ENCODE peak calls at places on chromosomes 3 and 15, in eight cellular contexts. I is ovary, P is fibroblast of the aortic adventitia, G is left lung, J is heart right ventricle, B is adrenal gland, Z is AG04450, N is mucosa of descending colon. F is an unnamed sample.

GRCh38 chr3:9779721-9780450 is 10.1 kb upstream of the CAMK1 start:
- DNase-seq in I (no peak), P (no peak), G (no peak), J (no peak), B (no peak), Z (no peak), N (no peak), F (no peak)

GRCh38 chr3:44252332-44252731 is 10.6 kb downstream of the TOPAZ1 start:
- DNase-seq in I (no peak), P (no peak), G (no peak), J (no peak), B (no peak), Z (no peak), N (no peak), F (no peak)

GRCh38 chr3:42264399-42265058 is 1.5 kb downstream of the CCK start:
- DNase-seq in I (no peak), P (peak; percentile 40), G (peak; percentile 83), J (no peak), B (peak; percentile 56), Z (no peak), N (peak; percentile 36), F (no peak)

GRCh38 chr3:132457301-132457700 is 40.0 kb downstream of the DNAJC13 start:
- DNase-seq in I (no peak), P (no peak), G (no peak), J (no peak), B (no peak), Z (no peak), N (no peak), F (no peak)

GRCh38 chr15:40582726-40583246 is 11.3 kb upstream of the KNL1 start:
- DNase-seq in I (no peak), P (peak; percentile 61), G (no peak), J (no peak), B (peak; percentile 78), Z (no peak), N (no peak), F (no peak)

GRCh38 chr15:41870689-41871081 is 23.2 kb downstream of the SPTBN5 start:
- DNase-seq in I (no peak), P (peak; percentile 34), G (no peak), J (no peak), B (peak; percentile 88), Z (peak; percentile 57), N (no peak), F (no peak)

GRCh38 chr15:62877276-62877857 is 165.2 kb upstream of the TPM1 start:
- DNase-seq in I (no peak), P (no peak), G (no peak), J (no peak), B (no peak), Z (no peak), N (no peak), F (no peak)

GRCh38 chr15:64749167-64749566 is 26.2 kb downstream of the RBPMS2 start:
- DNase-seq in I (no peak), P (peak; percentile 22), G (no peak), J (no peak), B (peak; percentile 88), Z (peak; percentile 44), N (no peak), F (no peak)

GRCh38 chr3:47541583-47542108 is 28.1 kb upstream of the ELP6 start:
- DNase-seq in I (no peak), P (no peak), G (no peak), J (no peak), B (no peak), Z (no peak), N (no peak), F (no peak)

GRCh38 chr3:71087109-71088018 is 496.2 kb downstream of the FOXP1 start:
- DNase-seq in I (no peak), P (no peak), G (no peak), J (no peak), B (no peak), Z (no peak), N (no peak), F (no peak)

GRCh38 chr15:77734306-77734705 is 101.6 kb upstream of the LINGO1 start:
- DNase-seq in I (no peak), P (no peak), G (no peak), J (no peak), B (no peak), Z (no peak), N (no peak), F (no peak)

GRCh38 chr15:50227076-50227475 is 38.5 kb downstream of the HDC start:
- DNase-seq in I (no peak), P (peak; percentile 58), G (no peak), J (no peak), B (no peak), Z (peak; percentile 34), N (no peak), F (no peak)

GRCh38 chr3:152185941-152186630 is 82.6 kb upstream of the MBNL1 start:
- DNase-seq in I (no peak), P (peak; percentile 45), G (no peak), J (no peak), B (no peak), Z (no peak), N (no peak), F (no peak)

GRCh38 chr15:35827949-35828348 is 282.0 kb upstream of the DPH6 start:
- DNase-seq in I (no peak), P (no peak), G (no peak), J (no peak), B (no peak), Z (no peak), N (no peak), F (no peak)

GRCh38 chr3:139455855-139456254 is 20.5 kb downstream of the RBP2 start:
- DNase-seq in I (no peak), P (no peak), G (no peak), J (no peak), B (no peak), Z (no peak), N (no peak), F (no peak)

GRCh38 chr15:88835119-88835518 is 31.9 kb downstream of the ACAN start:
- DNase-seq in I (no peak), P (peak; percentile 43), G (no peak), J (no peak), B (no peak), Z (no peak), N (no peak), F (no peak)

GRCh38 chr3:156675744-156676466 is 1.5 kb downstream of the TIPARP start:
- DNase-seq in I (peak; percentile 17), P (peak; percentile 95), G (peak; percentile 69), J (peak; percentile 29), B (peak; percentile 74), Z (peak; percentile 55), N (peak; percentile 61), F (peak; percentile 87)

GRCh38 chr15:63338170-63338569 is 43.5 kb downstream of the CA12 start:
- DNase-seq in I (no peak), P (peak; percentile 66), G (no peak), J (no peak), B (no peak), Z (no peak), N (no peak), F (no peak)

GRCh38 chr3:124829175-124829818 is 57.9 kb downstream of the ITGB5 start:
- DNase-seq in I (no peak), P (peak; percentile 66), G (no peak), J (peak; percentile 58), B (no peak), Z (no peak), N (no peak), F (no peak)

GRCh38 chr3:39099242-39099641 is 8.2 kb downstream of the GORASP1 start:
- DNase-seq in I (no peak), P (no peak), G (no peak), J (no peak), B (peak; percentile 18), Z (no peak), N (no peak), F (no peak)

GRCh38 chr3:44983413-44984040 is 7.5 kb downstream of the EXOSC7 start:
- DNase-seq in I (no peak), P (no peak), G (no peak), J (no peak), B (peak; percentile 53), Z (no peak), N (no peak), F (no peak)

GRCh38 chr15:25597576-25597975 is 158.8 kb upstream of the UBE3A start:
- DNase-seq in I (no peak), P (no peak), G (no peak), J (no peak), B (peak; percentile 64), Z (no peak), N (no peak), F (no peak)
- H3K4me3 ChIP-seq in I (no peak overlapping the region), P (no peak overlapping the region), G (no peak overlapping the region), J (peak overlapping the region; percentile 11), B (no peak overlapping the region), Z (no peak overlapping the region), N (no peak overlapping the region), F (no peak overlapping the region)

DNA sequence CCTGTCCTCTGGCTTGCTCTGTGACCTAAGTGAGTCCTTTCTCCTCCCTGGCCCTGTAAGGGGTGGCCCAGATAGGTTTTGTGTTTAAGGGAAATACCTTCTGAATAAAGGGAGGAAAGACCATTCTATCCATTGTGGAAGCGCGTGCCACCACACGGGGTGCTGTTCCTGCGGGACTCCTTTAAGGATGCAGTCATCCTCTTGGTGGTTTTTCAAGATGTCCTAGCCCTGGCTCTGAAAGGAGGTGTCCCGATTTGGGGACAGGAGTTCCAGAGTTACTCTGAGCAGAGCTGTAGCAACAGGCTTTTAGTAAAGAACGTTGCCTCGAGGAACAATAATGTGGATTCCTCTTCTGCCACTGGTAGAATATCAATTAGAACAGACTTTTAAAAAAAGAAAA is 9.6 kb downstream of the SLC6A6 start:
- DNase-seq in I (no peak), P (no peak), G (no peak), J (no peak), B (no peak), Z (no peak), N (no peak), F (no peak)
- TF ChIP-seq CTCF in I (no peak), P (no peak), G (no peak), J (no peak), B (no peak), Z (peak; percentile 32), N (no peak), F (no peak)

DNA sequence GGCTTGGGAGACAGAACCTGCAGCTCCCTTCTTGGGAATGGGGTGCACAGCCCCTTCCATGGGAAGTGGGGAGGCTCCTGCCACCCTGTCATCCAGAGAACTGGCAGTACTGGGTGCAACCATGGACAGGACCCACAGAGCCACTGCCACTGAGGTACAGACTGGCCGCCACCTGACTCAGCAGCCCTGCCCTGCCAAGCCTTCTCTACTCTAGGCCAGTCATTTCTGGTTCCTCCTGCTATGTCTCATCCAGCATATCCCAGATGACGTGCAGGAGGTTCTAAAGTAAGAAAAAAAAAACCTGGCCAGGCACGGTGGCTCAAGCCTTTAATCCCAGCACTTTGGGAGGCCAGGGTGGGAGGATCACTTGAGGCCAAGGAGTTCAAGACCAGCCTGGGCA is 76.9 kb upstream of the RPL32 start:
- DNase-seq in I (no peak), P (no peak), G (no peak), J (no peak), B (no peak), Z (no peak), N (no peak), F (no peak)
- H3K4me3 ChIP-seq in I (no peak overlapping the region), P (no peak overlapping the region), G (no peak overlapping the region), J (no peak overlapping the region), B (no peak overlapping the region), Z (no peak overlapping the region), N (no peak overlapping the region), F (no peak overlapping the region)

DNA sequence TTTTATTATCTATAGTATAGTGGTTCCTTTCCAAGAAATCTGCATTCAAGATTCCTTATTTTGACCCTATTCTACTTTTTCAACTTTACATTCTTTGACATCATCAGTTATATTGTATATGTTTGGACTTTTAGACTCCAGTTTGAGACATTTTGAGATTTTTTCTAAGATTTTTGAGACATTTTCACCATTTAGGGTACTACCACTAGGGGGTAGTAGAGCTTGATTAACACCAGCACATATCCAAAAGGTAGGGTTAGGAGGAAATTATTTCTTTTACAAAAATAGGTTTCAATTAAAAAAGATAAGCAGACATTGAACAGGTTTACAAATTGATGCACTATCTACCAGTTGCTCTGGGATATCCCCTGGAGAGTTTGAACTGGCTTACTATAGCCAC is 262.5 kb downstream of the SCAPER start:
- DNase-seq in I (no peak), P (peak; percentile 6), G (no peak), J (no peak), B (no peak), Z (no peak), N (no peak), F (no peak)
- TF ChIP-seq CTCF in I (no peak), P (peak; percentile 36), G (no peak), J (peak; percentile 19), B (peak; percentile 40), Z (peak; percentile 26), N (no peak), F (no peak)

F was measured in lower leg skin.